ENCODE peak calls at places on chromosome 21, in six cellular contexts. One of them, this sample, is unnamed.

GRCh38 chr21:20971296-20971921 is 26.8 kb upstream of the NCAM2 start:
- DNase-seq in upper lobe of right lung: no peak
- DNase-seq in GM12891: peak
- DNase-seq in amniotic stem cell: peak
- DNase-seq in activated CD4-positive, alpha-beta T cell treated with anti-CD3 and anti-CD28 coated beads for 24 hours: no peak
- DNase-seq in RPMI8226: peak
- DNase-seq in this sample: peak

GRCh38 chr21:15276243-15276642 is 211.4 kb upstream of the NRIP1 start:
- DNase-seq in upper lobe of right lung: no peak
- DNase-seq in GM12891: no peak
- DNase-seq in amniotic stem cell: no peak
- DNase-seq in activated CD4-positive, alpha-beta T cell treated with anti-CD3 and anti-CD28 coated beads for 24 hours: no peak
- DNase-seq in RPMI8226: no peak
- DNase-seq in this sample: no peak

GRCh38 chr21:35179990-35180557 is 131.0 kb upstream of the RUNX1 start:
- DNase-seq in upper lobe of right lung: no peak
- DNase-seq in GM12891: no peak
- DNase-seq in amniotic stem cell: no peak
- DNase-seq in activated CD4-positive, alpha-beta T cell treated with anti-CD3 and anti-CD28 coated beads for 24 hours: no peak
- DNase-seq in RPMI8226: no peak
- DNase-seq in this sample: no peak

GRCh38 chr21:17819878-17820232 is 699 bp upstream of the C21orf91 start:
- DNase-seq in upper lobe of right lung: no peak
- DNase-seq in GM12891: peak
- DNase-seq in amniotic stem cell: no peak
- DNase-seq in activated CD4-positive, alpha-beta T cell treated with anti-CD3 and anti-CD28 coated beads for 24 hours: no peak
- DNase-seq in RPMI8226: peak
- DNase-seq in this sample: no peak

GRCh38 chr21:27244356-27244755 is 277.5 kb upstream of the ADAMTS5 start:
- DNase-seq in upper lobe of right lung: no peak
- DNase-seq in GM12891: no peak
- DNase-seq in amniotic stem cell: no peak
- DNase-seq in activated CD4-positive, alpha-beta T cell treated with anti-CD3 and anti-CD28 coated beads for 24 hours: no peak
- DNase-seq in RPMI8226: no peak
- DNase-seq in this sample: no peak

GRCh38 chr21:45370575-45370974 is 34.4 kb upstream of the COL18A1 start:
- DNase-seq in upper lobe of right lung: no peak
- DNase-seq in GM12891: no peak
- DNase-seq in amniotic stem cell: no peak
- DNase-seq in activated CD4-positive, alpha-beta T cell treated with anti-CD3 and anti-CD28 coated beads for 24 hours: no peak
- DNase-seq in RPMI8226: no peak
- DNase-seq in this sample: no peak

GRCh38 chr21:42913461-42913860 is 12.0 kb downstream of the ERVH48-1 start:
- DNase-seq in upper lobe of right lung: no peak
- DNase-seq in GM12891: no peak
- DNase-seq in amniotic stem cell: no peak
- DNase-seq in activated CD4-positive, alpha-beta T cell treated with anti-CD3 and anti-CD28 coated beads for 24 hours: no peak
- DNase-seq in RPMI8226: no peak
- DNase-seq in this sample: no peak

GRCh38 chr21:34801519-34802132 is 132.8 kb downstream of the CLIC6 start:
- DNase-seq in upper lobe of right lung: no peak
- DNase-seq in GM12891: peak
- DNase-seq in amniotic stem cell: no peak
- DNase-seq in activated CD4-positive, alpha-beta T cell treated with anti-CD3 and anti-CD28 coated beads for 24 hours: no peak
- DNase-seq in RPMI8226: no peak
- DNase-seq in this sample: peak

GRCh38 chr21:45709127-45709526 is 65.6 kb downstream of the PCBP3 start:
- DNase-seq in upper lobe of right lung: no peak
- DNase-seq in GM12891: no peak
- DNase-seq in amniotic stem cell: no peak
- DNase-seq in activated CD4-positive, alpha-beta T cell treated with anti-CD3 and anti-CD28 coated beads for 24 hours: no peak
- DNase-seq in RPMI8226: no peak
- DNase-seq in this sample: no peak

GRCh38 chr21:44762221-44763049 is 39.2 kb downstream of the UBE2G2 start:
- DNase-seq in upper lobe of right lung: no peak
- DNase-seq in GM12891: no peak
- DNase-seq in amniotic stem cell: no peak
- DNase-seq in activated CD4-positive, alpha-beta T cell treated with anti-CD3 and anti-CD28 coated beads for 24 hours: no peak
- DNase-seq in RPMI8226: no peak
- DNase-seq in this sample: no peak

GRCh38 chr21:31164713-31165694 is 126.7 kb upstream of the KRTAP19-8 start:
- DNase-seq in upper lobe of right lung: no peak
- DNase-seq in GM12891: no peak
- DNase-seq in amniotic stem cell: no peak
- DNase-seq in activated CD4-positive, alpha-beta T cell treated with anti-CD3 and anti-CD28 coated beads for 24 hours: no peak
- DNase-seq in RPMI8226: no peak
- DNase-seq in this sample: no peak

GRCh38 chr21:15140321-15141019 is 75.7 kb upstream of the NRIP1 start:
- DNase-seq in upper lobe of right lung: no peak
- DNase-seq in GM12891: no peak
- DNase-seq in amniotic stem cell: no peak
- DNase-seq in activated CD4-positive, alpha-beta T cell treated with anti-CD3 and anti-CD28 coated beads for 24 hours: no peak
- DNase-seq in RPMI8226: peak
- DNase-seq in this sample: peak

GRCh38 chr21:43348801-43349261 is 78.1 kb downstream of the SIK1 start:
- DNase-seq in upper lobe of right lung: no peak
- DNase-seq in GM12891: no peak
- DNase-seq in amniotic stem cell: no peak
- DNase-seq in activated CD4-positive, alpha-beta T cell treated with anti-CD3 and anti-CD28 coated beads for 24 hours: no peak
- DNase-seq in RPMI8226: no peak
- DNase-seq in this sample: no peak

GRCh38 chr21:42481169-42481568 is 14.9 kb downstream of the RSPH1 start:
- DNase-seq in upper lobe of right lung: no peak
- DNase-seq in GM12891: no peak
- DNase-seq in amniotic stem cell: no peak
- DNase-seq in activated CD4-positive, alpha-beta T cell treated with anti-CD3 and anti-CD28 coated beads for 24 hours: no peak
- DNase-seq in RPMI8226: no peak
- DNase-seq in this sample: no peak

GRCh38 chr21:42834730-42835191 is 44.6 kb downstream of the WDR4 start:
- DNase-seq in upper lobe of right lung: peak
- DNase-seq in GM12891: no peak
- DNase-seq in amniotic stem cell: no peak
- DNase-seq in activated CD4-positive, alpha-beta T cell treated with anti-CD3 and anti-CD28 coated beads for 24 hours: no peak
- DNase-seq in RPMI8226: no peak
- DNase-seq in this sample: no peak

GRCh38 chr21:41783476-41784150 is 16.8 kb upstream of the RIPK4 start:
- DNase-seq in upper lobe of right lung: no peak
- DNase-seq in GM12891: no peak
- DNase-seq in amniotic stem cell: no peak
- DNase-seq in activated CD4-positive, alpha-beta T cell treated with anti-CD3 and anti-CD28 coated beads for 24 hours: no peak
- DNase-seq in RPMI8226: peak
- DNase-seq in this sample: peak

GRCh38 chr21:15774590-15774989 is 44.8 kb downstream of the USP25 start:
- DNase-seq in upper lobe of right lung: no peak
- DNase-seq in GM12891: no peak
- DNase-seq in amniotic stem cell: no peak
- DNase-seq in activated CD4-positive, alpha-beta T cell treated with anti-CD3 and anti-CD28 coated beads for 24 hours: no peak
- DNase-seq in RPMI8226: no peak
- DNase-seq in this sample: no peak

GRCh38 chr21:30480145-30480544 is at the start of gene KRTAP19-1:
- DNase-seq in upper lobe of right lung: no peak
- DNase-seq in GM12891: no peak
- DNase-seq in amniotic stem cell: no peak
- DNase-seq in activated CD4-positive, alpha-beta T cell treated with anti-CD3 and anti-CD28 coated beads for 24 hours: no peak
- DNase-seq in RPMI8226: no peak
- DNase-seq in this sample: no peak

GRCh38 chr21:46116846-46117585 is 19.1 kb downstream of the COL6A2 start:
- DNase-seq in upper lobe of right lung: peak
- DNase-seq in GM12891: peak
- DNase-seq in amniotic stem cell: no peak
- DNase-seq in activated CD4-positive, alpha-beta T cell treated with anti-CD3 and anti-CD28 coated beads for 24 hours: no peak
- DNase-seq in RPMI8226: no peak
- DNase-seq in this sample: peak

GRCh38 chr21:26171310-26172100 is 935 bp upstream of the APP start:
- DNase-seq in upper lobe of right lung: no peak
- DNase-seq in GM12891: no peak
- DNase-seq in amniotic stem cell: no peak
- DNase-seq in activated CD4-positive, alpha-beta T cell treated with anti-CD3 and anti-CD28 coated beads for 24 hours: no peak
- DNase-seq in RPMI8226: no peak
- DNase-seq in this sample: no peak

GRCh38 chr21:45353200-45353599 is 51.8 kb upstream of the COL18A1 start:
- DNase-seq in upper lobe of right lung: no peak
- DNase-seq in GM12891: no peak
- DNase-seq in amniotic stem cell: no peak
- DNase-seq in activated CD4-positive, alpha-beta T cell treated with anti-CD3 and anti-CD28 coated beads for 24 hours: no peak
- DNase-seq in RPMI8226: no peak
- DNase-seq in this sample: no peak

GRCh38 chr21:37467082-37467481 is 100.5 kb downstream of the DYRK1A start:
- DNase-seq in upper lobe of right lung: no peak
- DNase-seq in GM12891: no peak
- DNase-seq in amniotic stem cell: no peak
- DNase-seq in activated CD4-positive, alpha-beta T cell treated with anti-CD3 and anti-CD28 coated beads for 24 hours: no peak
- DNase-seq in RPMI8226: no peak
- DNase-seq in this sample: no peak

GRCh38 chr21:42239556-42239955 is 20.6 kb downstream of the ABCG1 start:
- DNase-seq in upper lobe of right lung: no peak
- DNase-seq in GM12891: no peak
- DNase-seq in amniotic stem cell: no peak
- DNase-seq in activated CD4-positive, alpha-beta T cell treated with anti-CD3 and anti-CD28 coated beads for 24 hours: no peak
- DNase-seq in RPMI8226: no peak
- DNase-seq in this sample: no peak

This sample was measured in Caki2.